ENCODE peak calls at places on chromosomes 16 and 17, in four cellular contexts. One of them, this sample, is unnamed.

GRCh38 chr16:65666132-65666869 is 544.4 kb upstream of the CDH11 start:
- DNase-seq in H1: no peak
- DNase-seq in GM12878: no peak
- DNase-seq in HepG2: peak
- DNase-seq in this sample: no peak

GRCh38 chr17:20926532-20926931 is 116.3 kb downstream of the USP22 start:
- DNase-seq in H1: no peak
- DNase-seq in GM12878: no peak
- DNase-seq in HepG2: no peak
- DNase-seq in this sample: no peak

GRCh38 chr17:35978346-35978745 is 3.0 kb downstream of the CCL16 start:
- DNase-seq in HepG2: no peak
- DNase-seq in H1: no peak
- DNase-seq in GM12878: no peak
- DNase-seq in this sample: no peak

GRCh38 chr16:728131-728889 is 1.4 kb downstream of the HAGHL start:
- DNase-seq in H1: no peak
- DNase-seq in HepG2: no peak
- DNase-seq in GM12878: no peak
- DNase-seq in this sample: no peak

GRCh38 chr16:70419384-70420327 is 19.2 kb downstream of the ST3GAL2 start:
- DNase-seq in H1: no peak
- DNase-seq in HepG2: no peak
- DNase-seq in GM12878: no peak
- DNase-seq in this sample: no peak

GRCh38 chr17:66715745-66716156 is 119.2 kb upstream of the CACNG5 start:
- DNase-seq in H1: peak
- DNase-seq in HepG2: peak
- DNase-seq in GM12878: peak
- DNase-seq in this sample: peak

GRCh38 chr16:1082266-1082951 is 9.9 kb downstream of the SSTR5 start:
- DNase-seq in HepG2: peak
- DNase-seq in H1: no peak
- DNase-seq in GM12878: no peak
- DNase-seq in this sample: no peak

GRCh38 chr17:50634123-50634914 is at the start of gene ABCC3:
- DNase-seq in H1: no peak
- DNase-seq in HepG2: peak
- DNase-seq in GM12878: no peak
- DNase-seq in this sample: no peak

GRCh38 chr17:17380156-17380925 is 77.2 kb downstream of the NT5M start:
- DNase-seq in GM12878: no peak
- DNase-seq in HepG2: no peak
- DNase-seq in H1: no peak
- DNase-seq in this sample: no peak

GRCh38 chr16:49514391-49514980 is 140.9 kb downstream of the C16orf78 start:
- DNase-seq in GM12878: no peak
- DNase-seq in H1: no peak
- DNase-seq in HepG2: no peak
- DNase-seq in this sample: no peak

GRCh38 chr17:42985225-42985624 is 4.9 kb downstream of the RUNDC1 start:
- DNase-seq in GM12878: peak
- DNase-seq in H1: no peak
- DNase-seq in HepG2: no peak
- DNase-seq in this sample: no peak

GRCh38 chr16:89555780-89556179 is 4.7 kb upstream of the RPL13 start:
- DNase-seq in GM12878: no peak
- DNase-seq in HepG2: no peak
- DNase-seq in H1: no peak
- DNase-seq in this sample: no peak

GRCh38 chr17:561118-561517 is 153.5 kb downstream of the VPS53 start:
- DNase-seq in H1: no peak
- DNase-seq in GM12878: no peak
- DNase-seq in HepG2: no peak
- DNase-seq in this sample: no peak

GRCh38 chr17:1629647-1630310 is 1.1 kb upstream of the SLC43A2 start:
- DNase-seq in HepG2: no peak
- DNase-seq in H1: no peak
- DNase-seq in GM12878: no peak
- DNase-seq in this sample: no peak

GRCh38 chr17:75898065-75898464 is 1.3 kb upstream of the TRIM65 start:
- DNase-seq in GM12878: no peak
- DNase-seq in H1: no peak
- DNase-seq in HepG2: no peak
- DNase-seq in this sample: no peak

GRCh38 chr17:17227608-17228520 is 9.1 kb downstream of the FLCN start:
- DNase-seq in GM12878: no peak
- DNase-seq in HepG2: no peak
- DNase-seq in H1: no peak
- DNase-seq in this sample: no peak

GRCh38 chr17:38982858-38983746 is 15.9 kb upstream of the FBXO47 start:
- DNase-seq in GM12878: peak
- DNase-seq in H1: peak
- DNase-seq in HepG2: peak
- DNase-seq in this sample: peak

GRCh38 chr16:28063047-28063521 is 430 bp downstream of the GSG1L start:
- DNase-seq in GM12878: no peak
- DNase-seq in HepG2: no peak
- DNase-seq in H1: no peak
- DNase-seq in this sample: no peak

GRCh38 chr16:2826591-2827480 is 3.3 kb upstream of the ZG16B start:
- DNase-seq in GM12878: no peak
- DNase-seq in H1: no peak
- DNase-seq in HepG2: no peak
- DNase-seq in this sample: no peak

GRCh38 chr17:18248300-18248731 is 10.2 kb downstream of the FLII start:
- DNase-seq in HepG2: peak
- DNase-seq in GM12878: no peak
- DNase-seq in H1: no peak
- DNase-seq in this sample: no peak

GRCh38 chr17:7886227-7887037 is 2.2 kb upstream of the CHD3 start:
- DNase-seq in GM12878: no peak
- DNase-seq in H1: no peak
- DNase-seq in HepG2: no peak
- DNase-seq in this sample: no peak

GRCh38 chr17:56973520-56973919 is 4.4 kb upstream of the SCPEP1 start:
- DNase-seq in GM12878: no peak
- DNase-seq in HepG2: no peak
- DNase-seq in H1: no peak
- DNase-seq in this sample: no peak

GRCh38 chr16:86966781-86967180 is 350.4 kb downstream of the C16orf95 start:
- DNase-seq in GM12878: no peak
- DNase-seq in HepG2: no peak
- DNase-seq in H1: no peak
- DNase-seq in this sample: no peak

GRCh38 chr16:52993179-52993578 is 59.5 kb downstream of the CHD9NB start:
- DNase-seq in HepG2: no peak
- DNase-seq in H1: no peak
- DNase-seq in GM12878: no peak
- DNase-seq in this sample: peak

GRCh38 chr16:3183445-3184139 is 4.4 kb upstream of the OR1F1 start:
- DNase-seq in HepG2: no peak
- DNase-seq in GM12878: no peak
- DNase-seq in H1: no peak
- DNase-seq in this sample: no peak

GRCh38 chr17:70022175-70022574 is 52.9 kb upstream of the KCNJ16 start:
- DNase-seq in H1: no peak
- DNase-seq in GM12878: no peak
- DNase-seq in HepG2: no peak
- DNase-seq in this sample: no peak

GRCh38 chr17:29162082-29162908 is 17.9 kb downstream of the MYO18A start:
- DNase-seq in GM12878: no peak
- DNase-seq in H1: no peak
- DNase-seq in HepG2: no peak
- DNase-seq in this sample: no peak

GRCh38 chr17:43952724-43953666 is 745 bp downstream of the PYY start:
- DNase-seq in GM12878: no peak
- DNase-seq in HepG2: no peak
- DNase-seq in H1: peak
- DNase-seq in this sample: peak

GRCh38 chr17:75776399-75777242 is 8.0 kb upstream of the UNK start:
- DNase-seq in GM12878: no peak
- DNase-seq in HepG2: no peak
- DNase-seq in H1: no peak
- DNase-seq in this sample: no peak

GRCh38 chr16:3305109-3306068 is at the start of the genes TIGD7 and ZNF75A:
- DNase-seq in HepG2: no peak
- DNase-seq in GM12878: peak
- DNase-seq in H1: peak
- DNase-seq in this sample: peak

GRCh38 chr17:74190154-74190553 is 13.3 kb upstream of the RPL38 start:
- DNase-seq in GM12878: no peak
- DNase-seq in HepG2: peak
- DNase-seq in H1: no peak
- DNase-seq in this sample: no peak

GRCh38 chr17:17120294-17120693 is 78.0 kb downstream of the MPRIP start:
- DNase-seq in H1: no peak
- DNase-seq in GM12878: no peak
- DNase-seq in HepG2: no peak
- DNase-seq in this sample: no peak

GRCh38 chr16:19295393-19295792 is 9.9 kb downstream of the CLEC19A start:
- DNase-seq in HepG2: no peak
- DNase-seq in H1: no peak
- DNase-seq in GM12878: no peak
- DNase-seq in this sample: no peak

GRCh38 chr16:56424791-56425438 is 430 bp downstream of the AMFR start:
- DNase-seq in HepG2: no peak
- DNase-seq in H1: no peak
- DNase-seq in GM12878: no peak
- DNase-seq in this sample: no peak

GRCh38 chr16:71635632-71636031 is 9.6 kb downstream of the MARVELD3 start:
- DNase-seq in HepG2: no peak
- DNase-seq in H1: no peak
- DNase-seq in GM12878: no peak
- DNase-seq in this sample: no peak

GRCh38 chr17:75012320-75013076 is at the start of gene MRPL58:
- DNase-seq in GM12878: peak
- DNase-seq in H1: peak
- DNase-seq in HepG2: peak
- DNase-seq in this sample: peak

GRCh38 chr17:40190197-40191021 is 13.1 kb downstream of the RAPGEFL1 start:
- DNase-seq in GM12878: no peak
- DNase-seq in H1: no peak
- DNase-seq in HepG2: peak
- DNase-seq in this sample: peak

DNA sequence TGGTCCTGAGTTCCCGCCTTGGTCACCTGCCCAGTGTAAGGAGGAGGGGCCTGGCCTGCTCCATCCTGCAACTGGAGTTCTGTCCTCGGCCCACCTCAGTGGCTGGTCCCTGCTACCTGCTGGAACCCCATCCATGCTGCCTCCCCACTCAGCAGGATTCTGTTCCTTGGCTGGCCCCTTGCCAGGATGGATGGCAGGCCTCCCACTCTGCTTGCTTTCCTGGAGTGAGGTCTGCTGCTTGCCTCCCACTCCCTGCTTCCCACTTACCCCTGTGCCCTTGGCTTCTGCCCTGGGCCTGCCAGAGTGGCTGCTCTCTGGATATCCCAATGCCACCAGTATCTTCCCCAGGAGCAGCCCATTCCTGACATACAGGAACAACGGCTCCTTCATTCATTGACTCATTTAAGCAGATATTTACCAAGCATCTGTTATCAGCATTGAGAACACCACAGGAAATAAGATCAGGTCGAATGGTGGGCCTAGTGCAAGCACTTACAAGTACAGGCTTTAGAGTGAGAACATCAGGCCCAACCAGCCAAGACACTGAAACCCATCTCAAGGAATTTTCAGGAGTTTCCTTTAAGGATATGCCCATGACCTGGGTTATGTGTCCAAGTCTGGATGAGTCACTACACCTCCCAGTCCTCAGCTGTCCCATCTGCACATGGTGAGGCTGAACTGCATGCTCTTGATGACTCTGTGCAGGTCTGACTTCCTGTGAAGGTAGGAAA is 17.0 kb upstream of the RPRML start:
- DNase-seq in GM12878: no peak
- DNase-seq in HepG2: no peak
- DNase-seq in H1: no peak
- DNase-seq in this sample: no peak
- TF ChIP-seq YY1 in GM12878: no peak
- TF ChIP-seq YY1 in HepG2: no peak
- TF ChIP-seq YY1 in H1: no peak
- TF ChIP-seq YY1 in this sample: no peak

GRCh38 chr16:80040413-80040812 is 439.9 kb upstream of the MAF start:
- DNase-seq in H1: no peak
- DNase-seq in GM12878: no peak
- DNase-seq in HepG2: no peak
- DNase-seq in this sample: no peak
- TF ChIP-seq SUZ12 in H1: no peak
- TF ChIP-seq SUZ12 in GM12878: no peak
- TF ChIP-seq SUZ12 in HepG2: no peak
- TF ChIP-seq SUZ12 in this sample: no peak

GRCh38 chr16:4942481-4942880 is 5.5 kb upstream of the PPL start:
- DNase-seq in GM12878: no peak
- DNase-seq in HepG2: no peak
- DNase-seq in H1: no peak
- DNase-seq in this sample: no peak

GRCh38 chr16:4946917-4947316 is 10.0 kb upstream of the PPL start:
- DNase-seq in GM12878: no peak
- DNase-seq in HepG2: no peak
- DNase-seq in H1: no peak
- DNase-seq in this sample: no peak

GRCh38 chr16:4945560-4946502 is 8.9 kb upstream of the PPL start:
- DNase-seq in HepG2: no peak
- DNase-seq in H1: no peak
- DNase-seq in GM12878: no peak
- DNase-seq in this sample: no peak

GRCh38 chr16:4947722-4948503 is 10.2 kb upstream of the SEC14L5 start:
- DNase-seq in GM12878: no peak
- DNase-seq in H1: no peak
- DNase-seq in HepG2: peak
- DNase-seq in this sample: no peak

GRCh38 chr16:4944333-4945281 is 7.7 kb upstream of the PPL start:
- DNase-seq in GM12878: no peak
- DNase-seq in H1: no peak
- DNase-seq in HepG2: peak
- DNase-seq in this sample: peak
- TF ChIP-seq YY1 in GM12878: no peak
- TF ChIP-seq YY1 in H1: peak
- TF ChIP-seq YY1 in HepG2: no peak
- TF ChIP-seq YY1 in this sample: no peak

DNA sequence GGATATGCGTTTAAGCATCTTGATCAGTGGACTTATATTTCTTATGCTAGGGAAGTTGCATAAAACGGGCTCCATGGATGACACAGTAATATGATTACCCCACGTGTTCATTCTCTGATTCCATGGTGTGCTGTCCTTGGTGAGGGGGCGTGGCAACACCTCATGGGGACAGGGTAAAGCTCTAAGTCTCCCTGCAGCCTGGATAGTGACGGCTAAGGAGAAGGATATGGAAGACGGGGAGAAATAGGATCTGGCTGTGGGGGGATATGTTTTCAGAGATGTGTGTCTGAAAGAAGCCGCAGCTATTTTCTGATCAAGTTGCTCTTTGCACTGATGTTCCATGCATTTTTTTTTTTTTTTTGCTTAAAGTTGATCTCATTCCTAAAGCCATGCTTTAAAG is 84.3 kb downstream of the MARCHF10 start:
- DNase-seq in HepG2: no peak
- DNase-seq in GM12878: no peak
- DNase-seq in H1: no peak
- DNase-seq in this sample: no peak
- TF ChIP-seq SUZ12 in HepG2: no peak
- TF ChIP-seq SUZ12 in GM12878: no peak
- TF ChIP-seq SUZ12 in H1: no peak
- TF ChIP-seq SUZ12 in this sample: no peak

GRCh38 chr17:79066963-79067362 is 7.7 kb upstream of the ENGASE start:
- DNase-seq in HepG2: no peak
- DNase-seq in H1: no peak
- DNase-seq in GM12878: no peak
- DNase-seq in this sample: no peak
- TF ChIP-seq YY1 in HepG2: no peak
- TF ChIP-seq YY1 in H1: no peak
- TF ChIP-seq YY1 in GM12878: no peak
- TF ChIP-seq YY1 in this sample: no peak